ENCODE peak calls at places on chromosomes 12 and 14, in seven cellular contexts. One of them, this sample, is unnamed.

GRCh38 chr12:70798016-70798768 is 122.3 kb downstream of the PTPRR start:
- DNase-seq in CD8-positive, alpha-beta T cell: no peak
- DNase-seq in KBM-7: no peak
- DNase-seq in GM23338: no peak
- DNase-seq in Ammon's horn: no peak
- DNase-seq in T1000: no peak
- DNase-seq in ACHN: no peak
- DNase-seq in this sample: peak

GRCh38 chr14:56210570-56210969 is 92.4 kb downstream of the PELI2 start:
- DNase-seq in T1000: no peak
- DNase-seq in CD8-positive, alpha-beta T cell: no peak
- DNase-seq in GM23338: no peak
- DNase-seq in Ammon's horn: no peak
- DNase-seq in KBM-7: no peak
- DNase-seq in ACHN: no peak
- DNase-seq in this sample: no peak

GRCh38 chr12:21509768-21510167 is 8.2 kb downstream of the GOLT1B start:
- DNase-seq in KBM-7: no peak
- DNase-seq in GM23338: no peak
- DNase-seq in CD8-positive, alpha-beta T cell: no peak
- DNase-seq in ACHN: no peak
- DNase-seq in Ammon's horn: no peak
- DNase-seq in T1000: no peak
- DNase-seq in this sample: no peak

GRCh38 chr12:110149104-110149660 is 25.0 kb downstream of the IFT81 start:
- DNase-seq in GM23338: no peak
- DNase-seq in ACHN: no peak
- DNase-seq in KBM-7: no peak
- DNase-seq in CD8-positive, alpha-beta T cell: no peak
- DNase-seq in T1000: no peak
- DNase-seq in Ammon's horn: peak
- DNase-seq in this sample: no peak

GRCh38 chr14:92460916-92461579 is 52.5 kb upstream of the RIN3 start:
- DNase-seq in T1000: no peak
- DNase-seq in Ammon's horn: no peak
- DNase-seq in CD8-positive, alpha-beta T cell: no peak
- DNase-seq in GM23338: peak
- DNase-seq in ACHN: no peak
- DNase-seq in KBM-7: peak
- DNase-seq in this sample: no peak

GRCh38 chr12:110224379-110225304 is 56.4 kb upstream of the ATP2A2 start:
- DNase-seq in KBM-7: peak
- DNase-seq in Ammon's horn: peak
- DNase-seq in GM23338: peak
- DNase-seq in CD8-positive, alpha-beta T cell: no peak
- DNase-seq in ACHN: peak
- DNase-seq in T1000: no peak
- DNase-seq in this sample: peak

GRCh38 chr12:182381-182883 is 31.5 kb downstream of the SLC6A12 start:
- DNase-seq in KBM-7: peak
- DNase-seq in CD8-positive, alpha-beta T cell: no peak
- DNase-seq in ACHN: peak
- DNase-seq in GM23338: no peak
- DNase-seq in T1000: no peak
- DNase-seq in Ammon's horn: no peak
- DNase-seq in this sample: no peak

GRCh38 chr12:131141483-131141882 is 187.8 kb downstream of the ADGRD1 start:
- DNase-seq in ACHN: no peak
- DNase-seq in CD8-positive, alpha-beta T cell: no peak
- DNase-seq in T1000: no peak
- DNase-seq in GM23338: no peak
- DNase-seq in KBM-7: no peak
- DNase-seq in Ammon's horn: no peak
- DNase-seq in this sample: no peak

GRCh38 chr12:20656600-20656999 is 38.5 kb upstream of the SLCO1C1 start:
- DNase-seq in ACHN: no peak
- DNase-seq in CD8-positive, alpha-beta T cell: no peak
- DNase-seq in T1000: no peak
- DNase-seq in Ammon's horn: no peak
- DNase-seq in GM23338: no peak
- DNase-seq in KBM-7: no peak
- DNase-seq in this sample: no peak

GRCh38 chr12:3336606-3337311 is 154.2 kb upstream of the PRMT8 start:
- DNase-seq in Ammon's horn: peak
- DNase-seq in KBM-7: no peak
- DNase-seq in T1000: no peak
- DNase-seq in ACHN: no peak
- DNase-seq in GM23338: no peak
- DNase-seq in CD8-positive, alpha-beta T cell: no peak
- DNase-seq in this sample: peak

GRCh38 chr12:120468271-120468845 is 1.2 kb downstream of the SRSF9 start:
- DNase-seq in GM23338: peak
- DNase-seq in KBM-7: peak
- DNase-seq in Ammon's horn: no peak
- DNase-seq in CD8-positive, alpha-beta T cell: no peak
- DNase-seq in ACHN: peak
- DNase-seq in T1000: no peak
- DNase-seq in this sample: no peak

GRCh38 chr12:2120982-2121758 is 68.4 kb downstream of the CACNA1C start:
- DNase-seq in CD8-positive, alpha-beta T cell: no peak
- DNase-seq in Ammon's horn: no peak
- DNase-seq in KBM-7: no peak
- DNase-seq in ACHN: no peak
- DNase-seq in T1000: no peak
- DNase-seq in GM23338: no peak
- DNase-seq in this sample: no peak

GRCh38 chr14:58832010-58832409 is 194.2 kb downstream of the DACT1 start:
- DNase-seq in ACHN: no peak
- DNase-seq in T1000: no peak
- DNase-seq in CD8-positive, alpha-beta T cell: no peak
- DNase-seq in GM23338: no peak
- DNase-seq in KBM-7: no peak
- DNase-seq in Ammon's horn: no peak
- DNase-seq in this sample: no peak

GRCh38 chr14:64726585-64726890 is 22.3 kb downstream of the PLEKHG3 start:
- DNase-seq in ACHN: peak
- DNase-seq in T1000: peak
- DNase-seq in KBM-7: no peak
- DNase-seq in CD8-positive, alpha-beta T cell: no peak
- DNase-seq in GM23338: peak
- DNase-seq in Ammon's horn: no peak
- DNase-seq in this sample: no peak

GRCh38 chr14:89587128-89587420 is 170.0 kb upstream of the FOXN3 start:
- DNase-seq in KBM-7: no peak
- DNase-seq in T1000: no peak
- DNase-seq in ACHN: no peak
- DNase-seq in GM23338: no peak
- DNase-seq in Ammon's horn: no peak
- DNase-seq in CD8-positive, alpha-beta T cell: no peak
- DNase-seq in this sample: no peak

GRCh38 chr12:30795660-30796507 is 41.1 kb upstream of the CAPRIN2 start:
- DNase-seq in T1000: peak
- DNase-seq in KBM-7: peak
- DNase-seq in CD8-positive, alpha-beta T cell: peak
- DNase-seq in GM23338: peak
- DNase-seq in ACHN: peak
- DNase-seq in Ammon's horn: no peak
- DNase-seq in this sample: no peak

GRCh38 chr14:57982802-57983201 is 116.9 kb upstream of the SLC35F4 start:
- DNase-seq in GM23338: no peak
- DNase-seq in Ammon's horn: no peak
- DNase-seq in T1000: no peak
- DNase-seq in KBM-7: no peak
- DNase-seq in CD8-positive, alpha-beta T cell: no peak
- DNase-seq in ACHN: no peak
- DNase-seq in this sample: no peak

GRCh38 chr12:105357162-105357691 is 26.7 kb downstream of the C12orf75 start:
- DNase-seq in T1000: no peak
- DNase-seq in CD8-positive, alpha-beta T cell: no peak
- DNase-seq in Ammon's horn: no peak
- DNase-seq in ACHN: peak
- DNase-seq in GM23338: no peak
- DNase-seq in KBM-7: no peak
- DNase-seq in this sample: no peak

GRCh38 chr12:93571854-93572711 is at the start of gene SOCS2:
- DNase-seq in Ammon's horn: no peak
- DNase-seq in KBM-7: peak
- DNase-seq in T1000: no peak
- DNase-seq in GM23338: peak
- DNase-seq in CD8-positive, alpha-beta T cell: no peak
- DNase-seq in ACHN: peak
- DNase-seq in this sample: no peak

GRCh38 chr14:105315211-105315721 is 718 bp downstream of the PACS2 start:
- DNase-seq in Ammon's horn: no peak
- DNase-seq in CD8-positive, alpha-beta T cell: no peak
- DNase-seq in KBM-7: no peak
- DNase-seq in ACHN: peak
- DNase-seq in GM23338: peak
- DNase-seq in T1000: no peak
- DNase-seq in this sample: no peak

GRCh38 chr14:105943973-105944602 is 417.7 kb downstream of the TMEM121 start:
- DNase-seq in CD8-positive, alpha-beta T cell: no peak
- DNase-seq in KBM-7: no peak
- DNase-seq in T1000: no peak
- DNase-seq in ACHN: no peak
- DNase-seq in Ammon's horn: no peak
- DNase-seq in GM23338: no peak
- DNase-seq in this sample: no peak

GRCh38 chr12:109841356-109841755 is 8.2 kb upstream of the TRPV4 start:
- DNase-seq in ACHN: no peak
- DNase-seq in Ammon's horn: no peak
- DNase-seq in T1000: no peak
- DNase-seq in CD8-positive, alpha-beta T cell: no peak
- DNase-seq in KBM-7: no peak
- DNase-seq in GM23338: peak
- DNase-seq in this sample: no peak

GRCh38 chr12:19201653-19202052 is 72.1 kb downstream of the PLEKHA5 start:
- DNase-seq in T1000: no peak
- DNase-seq in CD8-positive, alpha-beta T cell: no peak
- DNase-seq in GM23338: no peak
- DNase-seq in KBM-7: no peak
- DNase-seq in Ammon's horn: no peak
- DNase-seq in ACHN: no peak
- DNase-seq in this sample: no peak

GRCh38 chr12:132886529-132887477 is 602 bp downstream of the CHFR start:
- DNase-seq in T1000: no peak
- DNase-seq in Ammon's horn: peak
- DNase-seq in CD8-positive, alpha-beta T cell: no peak
- DNase-seq in GM23338: peak
- DNase-seq in KBM-7: no peak
- DNase-seq in ACHN: peak
- DNase-seq in this sample: no peak

GRCh38 chr12:132045751-132046150 is 96.0 kb downstream of the EP400 start:
- DNase-seq in CD8-positive, alpha-beta T cell: no peak
- DNase-seq in GM23338: no peak
- DNase-seq in Ammon's horn: no peak
- DNase-seq in T1000: no peak
- DNase-seq in KBM-7: no peak
- DNase-seq in ACHN: no peak
- DNase-seq in this sample: no peak

GRCh38 chr14:77154421-77154820 is 12.8 kb upstream of the ZDHHC22 start:
- DNase-seq in T1000: no peak
- DNase-seq in ACHN: no peak
- DNase-seq in GM23338: no peak
- DNase-seq in Ammon's horn: no peak
- DNase-seq in KBM-7: no peak
- DNase-seq in CD8-positive, alpha-beta T cell: no peak
- DNase-seq in this sample: no peak

GRCh38 chr12:95484524-95484923 is 10.6 kb downstream of the METAP2 start:
- DNase-seq in KBM-7: no peak
- DNase-seq in ACHN: no peak
- DNase-seq in CD8-positive, alpha-beta T cell: no peak
- DNase-seq in GM23338: no peak
- DNase-seq in T1000: no peak
- DNase-seq in Ammon's horn: no peak
- DNase-seq in this sample: no peak

GRCh38 chr14:39773387-39773786 is 341.2 kb upstream of the FBXO33 start:
- DNase-seq in Ammon's horn: no peak
- DNase-seq in T1000: no peak
- DNase-seq in KBM-7: no peak
- DNase-seq in CD8-positive, alpha-beta T cell: no peak
- DNase-seq in GM23338: peak
- DNase-seq in ACHN: no peak
- DNase-seq in this sample: no peak

GRCh38 chr12:112761366-112761986 is 30.1 kb upstream of the RPH3A start:
- DNase-seq in KBM-7: no peak
- DNase-seq in Ammon's horn: no peak
- DNase-seq in T1000: no peak
- DNase-seq in CD8-positive, alpha-beta T cell: no peak
- DNase-seq in GM23338: no peak
- DNase-seq in ACHN: no peak
- DNase-seq in this sample: no peak

GRCh38 chr14:91817566-91818325 is 49.6 kb downstream of the TC2N start:
- DNase-seq in CD8-positive, alpha-beta T cell: no peak
- DNase-seq in GM23338: peak
- DNase-seq in KBM-7: no peak
- DNase-seq in ACHN: no peak
- DNase-seq in Ammon's horn: no peak
- DNase-seq in T1000: no peak
- DNase-seq in this sample: no peak

GRCh38 chr14:32508281-32508680 is 179.2 kb downstream of the AKAP6 start:
- DNase-seq in GM23338: no peak
- DNase-seq in ACHN: no peak
- DNase-seq in KBM-7: no peak
- DNase-seq in Ammon's horn: peak
- DNase-seq in T1000: no peak
- DNase-seq in CD8-positive, alpha-beta T cell: no peak
- DNase-seq in this sample: no peak

GRCh38 chr12:48000878-48001321 is 3.4 kb downstream of the COL2A1 start:
- DNase-seq in ACHN: peak
- DNase-seq in CD8-positive, alpha-beta T cell: no peak
- DNase-seq in T1000: no peak
- DNase-seq in KBM-7: no peak
- DNase-seq in GM23338: peak
- DNase-seq in Ammon's horn: no peak
- DNase-seq in this sample: no peak

GRCh38 chr14:71143391-71144290 is 236.4 kb downstream of the PCNX1 start:
- DNase-seq in ACHN: no peak
- DNase-seq in Ammon's horn: no peak
- DNase-seq in CD8-positive, alpha-beta T cell: no peak
- DNase-seq in GM23338: no peak
- DNase-seq in KBM-7: no peak
- DNase-seq in T1000: peak
- DNase-seq in this sample: peak

GRCh38 chr12:120640840-120641833 is 711 bp downstream of the CABP1 start:
- DNase-seq in KBM-7: peak
- DNase-seq in ACHN: peak
- DNase-seq in T1000: no peak
- DNase-seq in CD8-positive, alpha-beta T cell: no peak
- DNase-seq in Ammon's horn: no peak
- DNase-seq in GM23338: peak
- DNase-seq in this sample: no peak

GRCh38 chr12:48956279-48957140 is 777 bp downstream of the ARF3 start:
- DNase-seq in GM23338: peak
- DNase-seq in CD8-positive, alpha-beta T cell: no peak
- DNase-seq in KBM-7: peak
- DNase-seq in Ammon's horn: peak
- DNase-seq in ACHN: peak
- DNase-seq in T1000: peak
- DNase-seq in this sample: peak

GRCh38 chr12:76685246-76685678 is 78.7 kb upstream of the ZDHHC17 start:
- DNase-seq in ACHN: no peak
- DNase-seq in T1000: no peak
- DNase-seq in Ammon's horn: peak
- DNase-seq in KBM-7: peak
- DNase-seq in CD8-positive, alpha-beta T cell: no peak
- DNase-seq in GM23338: peak
- DNase-seq in this sample: peak

GRCh38 chr12:120194534-120195395 is at the start of gene GCN1:
- DNase-seq in CD8-positive, alpha-beta T cell: peak
- DNase-seq in KBM-7: peak
- DNase-seq in GM23338: peak
- DNase-seq in Ammon's horn: peak
- DNase-seq in T1000: peak
- DNase-seq in ACHN: peak
- DNase-seq in this sample: peak